ENCODE peak calls at places on chromosomes 13 and 19, in six cellular contexts. One of them, this sample, is unnamed.

GRCh38 chr13:39422845-39423565 is 180.0 kb downstream of the LHFPL6 start:
- DNase-seq in upper lobe of right lung: no peak
- DNase-seq in WERI-Rb-1: no peak
- DNase-seq in PC-3: no peak
- DNase-seq in left ventricle myocardium inferior: no peak
- DNase-seq in PC-9: no peak
- DNase-seq in this sample: no peak

GRCh38 chr19:884420-885211 is 8.4 kb downstream of the MED16 start:
- DNase-seq in upper lobe of right lung: peak
- DNase-seq in WERI-Rb-1: no peak
- DNase-seq in PC-3: no peak
- DNase-seq in left ventricle myocardium inferior: no peak
- DNase-seq in PC-9: no peak
- DNase-seq in this sample: no peak

GRCh38 chr13:108494991-108495661 is 134.3 kb upstream of the MYO16 start:
- DNase-seq in upper lobe of right lung: no peak
- DNase-seq in WERI-Rb-1: no peak
- DNase-seq in PC-3: no peak
- DNase-seq in left ventricle myocardium inferior: no peak
- DNase-seq in PC-9: no peak
- DNase-seq in this sample: no peak

GRCh38 chr13:35392768-35393167 is 83.7 kb downstream of the MAB21L1 start:
- DNase-seq in upper lobe of right lung: no peak
- DNase-seq in WERI-Rb-1: no peak
- DNase-seq in PC-3: no peak
- DNase-seq in left ventricle myocardium inferior: no peak
- DNase-seq in PC-9: no peak
- DNase-seq in this sample: no peak

GRCh38 chr13:28716511-28716910 is 2.3 kb downstream of the SLC46A3 start:
- DNase-seq in upper lobe of right lung: no peak
- DNase-seq in WERI-Rb-1: no peak
- DNase-seq in PC-3: peak
- DNase-seq in left ventricle myocardium inferior: peak
- DNase-seq in PC-9: peak
- DNase-seq in this sample: no peak

GRCh38 chr19:14979136-14979497 is 547 bp downstream of the SLC1A6 start:
- DNase-seq in upper lobe of right lung: no peak
- DNase-seq in WERI-Rb-1: no peak
- DNase-seq in PC-3: no peak
- DNase-seq in left ventricle myocardium inferior: no peak
- DNase-seq in PC-9: no peak
- DNase-seq in this sample: no peak

GRCh38 chr13:24500977-24501376 is 11.6 kb downstream of the PARP4 start:
- DNase-seq in upper lobe of right lung: no peak
- DNase-seq in WERI-Rb-1: no peak
- DNase-seq in PC-3: peak
- DNase-seq in left ventricle myocardium inferior: no peak
- DNase-seq in PC-9: no peak
- DNase-seq in this sample: no peak

GRCh38 chr13:33761744-33762143 is 56.2 kb upstream of the RFC3 start:
- DNase-seq in upper lobe of right lung: no peak
- DNase-seq in WERI-Rb-1: no peak
- DNase-seq in PC-3: peak
- DNase-seq in left ventricle myocardium inferior: no peak
- DNase-seq in PC-9: no peak
- DNase-seq in this sample: no peak

GRCh38 chr19:13817615-13818371 is 22.6 kb downstream of the ZSWIM4 start:
- DNase-seq in upper lobe of right lung: peak
- DNase-seq in WERI-Rb-1: no peak
- DNase-seq in PC-3: no peak
- DNase-seq in left ventricle myocardium inferior: no peak
- DNase-seq in PC-9: no peak
- DNase-seq in this sample: peak

GRCh38 chr13:77095288-77095687 is 68.3 kb upstream of the FBXL3 start:
- DNase-seq in upper lobe of right lung: no peak
- DNase-seq in WERI-Rb-1: no peak
- DNase-seq in PC-3: no peak
- DNase-seq in left ventricle myocardium inferior: no peak
- DNase-seq in PC-9: no peak
- DNase-seq in this sample: no peak

GRCh38 chr19:11699931-11700794 is 38.6 kb downstream of the ZNF823 start:
- DNase-seq in upper lobe of right lung: no peak
- DNase-seq in WERI-Rb-1: no peak
- DNase-seq in PC-3: peak
- DNase-seq in left ventricle myocardium inferior: no peak
- DNase-seq in PC-9: peak
- DNase-seq in this sample: no peak

GRCh38 chr13:24185591-24186232 is 25.2 kb downstream of the SPATA13 start:
- DNase-seq in upper lobe of right lung: no peak
- DNase-seq in WERI-Rb-1: no peak
- DNase-seq in PC-3: no peak
- DNase-seq in left ventricle myocardium inferior: no peak
- DNase-seq in PC-9: no peak
- DNase-seq in this sample: no peak

GRCh38 chr19:18514800-18515682 is 6.8 kb downstream of the ELL start:
- DNase-seq in upper lobe of right lung: peak
- DNase-seq in WERI-Rb-1: no peak
- DNase-seq in PC-3: peak
- DNase-seq in left ventricle myocardium inferior: peak
- DNase-seq in PC-9: peak
- DNase-seq in this sample: no peak

GRCh38 chr13:79320433-79320832 is 85.6 kb downstream of the RBM26 start:
- DNase-seq in upper lobe of right lung: no peak
- DNase-seq in WERI-Rb-1: no peak
- DNase-seq in PC-3: no peak
- DNase-seq in left ventricle myocardium inferior: no peak
- DNase-seq in PC-9: no peak
- DNase-seq in this sample: no peak

GRCh38 chr19:15673176-15673654 is 328 bp downstream of the CYP4F12 start:
- DNase-seq in upper lobe of right lung: no peak
- DNase-seq in WERI-Rb-1: no peak
- DNase-seq in PC-3: no peak
- DNase-seq in left ventricle myocardium inferior: peak
- DNase-seq in PC-9: no peak
- DNase-seq in this sample: no peak

GRCh38 chr19:1766800-1767352 is 13.6 kb downstream of the ONECUT3 start:
- DNase-seq in upper lobe of right lung: no peak
- DNase-seq in WERI-Rb-1: no peak
- DNase-seq in PC-3: no peak
- DNase-seq in left ventricle myocardium inferior: no peak
- DNase-seq in PC-9: no peak
- DNase-seq in this sample: no peak

GRCh38 chr13:113601166-113602070 is 16.9 kb downstream of the TFDP1 start:
- DNase-seq in upper lobe of right lung: no peak
- DNase-seq in WERI-Rb-1: no peak
- DNase-seq in PC-3: no peak
- DNase-seq in left ventricle myocardium inferior: no peak
- DNase-seq in PC-9: no peak
- DNase-seq in this sample: no peak

GRCh38 chr13:99766641-99767045 is 204.9 kb downstream of the ZIC5 start:
- DNase-seq in upper lobe of right lung: no peak
- DNase-seq in WERI-Rb-1: peak
- DNase-seq in PC-3: no peak
- DNase-seq in left ventricle myocardium inferior: no peak
- DNase-seq in PC-9: no peak
- DNase-seq in this sample: no peak

GRCh38 chr13:101267656-101268055 is 148.7 kb downstream of the NALCN start:
- DNase-seq in upper lobe of right lung: no peak
- DNase-seq in WERI-Rb-1: no peak
- DNase-seq in PC-3: peak
- DNase-seq in left ventricle myocardium inferior: no peak
- DNase-seq in PC-9: no peak
- DNase-seq in this sample: no peak

GRCh38 chr19:17748884-17749638 is 2.2 kb upstream of the FCHO1 start:
- DNase-seq in upper lobe of right lung: no peak
- DNase-seq in WERI-Rb-1: no peak
- DNase-seq in PC-3: no peak
- DNase-seq in left ventricle myocardium inferior: no peak
- DNase-seq in PC-9: no peak
- DNase-seq in this sample: no peak

GRCh38 chr19:40412866-40413265 is 312 bp downstream of the PRX start:
- DNase-seq in upper lobe of right lung: no peak
- DNase-seq in WERI-Rb-1: no peak
- DNase-seq in PC-3: no peak
- DNase-seq in left ventricle myocardium inferior: no peak
- DNase-seq in PC-9: no peak
- DNase-seq in this sample: no peak

GRCh38 chr19:48858984-48859710 is 9.3 kb downstream of the PLEKHA4 start:
- DNase-seq in upper lobe of right lung: peak
- DNase-seq in WERI-Rb-1: no peak
- DNase-seq in PC-3: no peak
- DNase-seq in left ventricle myocardium inferior: peak
- DNase-seq in PC-9: no peak
- DNase-seq in this sample: peak

GRCh38 chr19:28049875-28050274 is 1163.1 kb downstream of the UQCRFS1 start:
- DNase-seq in upper lobe of right lung: no peak
- DNase-seq in WERI-Rb-1: no peak
- DNase-seq in PC-3: no peak
- DNase-seq in left ventricle myocardium inferior: no peak
- DNase-seq in PC-9: no peak
- DNase-seq in this sample: no peak

GRCh38 chr19:34879563-34879962 is 47.1 kb upstream of the ZNF30 start:
- DNase-seq in upper lobe of right lung: no peak
- DNase-seq in WERI-Rb-1: no peak
- DNase-seq in PC-3: no peak
- DNase-seq in left ventricle myocardium inferior: no peak
- DNase-seq in PC-9: no peak
- DNase-seq in this sample: no peak

GRCh38 chr13:83325454-83325853 is 556.8 kb downstream of the SLITRK1 start:
- DNase-seq in upper lobe of right lung: no peak
- DNase-seq in WERI-Rb-1: no peak
- DNase-seq in PC-3: peak
- DNase-seq in left ventricle myocardium inferior: no peak
- DNase-seq in PC-9: no peak
- DNase-seq in this sample: no peak

GRCh38 chr19:13053761-13054604 is 48.7 kb downstream of the LYL1 start:
- DNase-seq in upper lobe of right lung: peak
- DNase-seq in WERI-Rb-1: no peak
- DNase-seq in PC-3: peak
- DNase-seq in left ventricle myocardium inferior: peak
- DNase-seq in PC-9: peak
- DNase-seq in this sample: no peak

GRCh38 chr19:57465680-57466381 is 8.9 kb upstream of the VN1R1 start:
- DNase-seq in upper lobe of right lung: no peak
- DNase-seq in WERI-Rb-1: peak
- DNase-seq in PC-3: peak
- DNase-seq in left ventricle myocardium inferior: no peak
- DNase-seq in PC-9: peak
- DNase-seq in this sample: peak
- TF ChIP-seq CTCF in upper lobe of right lung: peak
- TF ChIP-seq CTCF in WERI-Rb-1: peak
- TF ChIP-seq CTCF in PC-3: peak
- TF ChIP-seq CTCF in left ventricle myocardium inferior: peak
- TF ChIP-seq CTCF in PC-9: peak
- TF ChIP-seq CTCF in this sample: peak

DNA sequence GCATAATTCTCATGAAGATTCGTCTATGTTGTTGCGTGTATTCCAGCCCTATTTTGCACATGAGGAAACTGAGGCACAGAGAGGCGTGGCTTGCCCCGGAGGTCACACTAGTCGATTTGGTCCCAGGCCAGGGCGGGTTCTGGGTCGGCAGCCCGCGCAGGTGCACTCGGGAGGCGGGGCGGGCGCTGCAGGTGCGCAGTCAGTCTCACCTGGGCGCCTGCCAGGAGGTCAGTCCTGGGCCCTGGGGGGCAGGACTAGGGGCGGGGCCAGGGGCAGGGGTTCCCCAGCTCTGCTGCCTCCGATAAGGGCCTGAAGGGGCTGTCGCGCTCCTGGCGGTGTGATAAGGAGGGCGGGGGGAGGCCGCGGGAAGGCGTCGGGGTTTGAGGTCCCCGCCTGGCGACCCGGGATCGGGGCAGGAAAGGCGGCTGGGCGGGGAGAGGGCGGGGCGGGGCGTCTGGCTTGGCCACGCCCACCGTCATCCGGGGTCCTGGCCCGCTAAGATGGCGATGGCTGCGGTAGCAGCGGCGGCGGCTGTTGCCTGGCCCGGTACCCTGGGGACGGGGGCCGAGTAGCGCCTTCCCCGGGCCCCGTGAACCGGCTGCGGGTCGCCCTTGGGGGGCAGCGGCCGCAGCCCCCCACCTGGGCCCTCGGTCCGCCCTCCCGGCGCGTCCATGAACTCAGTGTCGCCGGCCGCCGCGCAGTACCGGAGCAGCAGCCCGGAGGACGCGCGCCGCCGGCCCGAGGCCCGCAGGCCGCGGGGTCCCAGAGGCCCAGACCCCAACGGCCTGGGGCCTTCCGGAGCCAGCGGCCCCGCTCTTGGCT is at the start of gene ATG4D:
- DNase-seq in upper lobe of right lung: peak
- DNase-seq in WERI-Rb-1: peak
- DNase-seq in PC-3: peak
- DNase-seq in left ventricle myocardium inferior: peak
- DNase-seq in PC-9: peak
- DNase-seq in this sample: peak
- H3K4me3 ChIP-seq in upper lobe of right lung: peak
- H3K4me3 ChIP-seq in WERI-Rb-1: peak
- H3K4me3 ChIP-seq in PC-3: peak
- H3K4me3 ChIP-seq in left ventricle myocardium inferior: peak
- H3K4me3 ChIP-seq in PC-9: peak
- H3K4me3 ChIP-seq in this sample: peak

GRCh38 chr19:4523306-4524110 is 5.2 kb upstream of the PLIN4 start:
- DNase-seq in upper lobe of right lung: peak
- DNase-seq in WERI-Rb-1: peak
- DNase-seq in PC-3: peak
- DNase-seq in left ventricle myocardium inferior: peak
- DNase-seq in PC-9: peak
- DNase-seq in this sample: no peak
- TF ChIP-seq CTCF in upper lobe of right lung: peak
- TF ChIP-seq CTCF in WERI-Rb-1: peak
- TF ChIP-seq CTCF in PC-3: peak
- TF ChIP-seq CTCF in left ventricle myocardium inferior: peak
- TF ChIP-seq CTCF in PC-9: peak
- TF ChIP-seq CTCF in this sample: peak

DNA sequence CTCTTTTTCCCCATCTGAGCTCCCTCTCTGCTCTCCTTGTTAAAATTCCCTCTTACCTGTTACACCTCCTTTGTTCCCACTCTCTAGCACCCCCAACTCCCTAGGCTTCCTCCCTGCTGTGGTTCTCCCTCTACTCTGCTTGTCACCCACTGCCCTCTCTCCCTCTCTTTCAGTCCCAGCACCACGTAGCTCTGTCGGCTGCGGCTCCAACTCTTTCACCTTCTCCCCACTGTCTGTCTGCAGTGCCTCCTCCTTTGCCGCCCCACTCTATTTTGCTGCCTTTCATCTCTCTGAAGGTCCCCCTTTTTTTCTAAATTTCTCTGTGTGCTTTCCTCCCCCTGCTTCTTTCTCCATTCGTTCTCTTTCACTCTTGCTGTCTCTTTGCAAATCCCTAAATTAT is 1.1 kb downstream of the ZNF836 start:
- DNase-seq in upper lobe of right lung: no peak
- DNase-seq in WERI-Rb-1: no peak
- DNase-seq in PC-3: no peak
- DNase-seq in left ventricle myocardium inferior: no peak
- DNase-seq in PC-9: no peak
- DNase-seq in this sample: no peak
- H3K4me3 ChIP-seq in upper lobe of right lung: peak
- H3K4me3 ChIP-seq in WERI-Rb-1: no peak
- H3K4me3 ChIP-seq in PC-3: peak
- H3K4me3 ChIP-seq in left ventricle myocardium inferior: peak
- H3K4me3 ChIP-seq in PC-9: peak
- H3K4me3 ChIP-seq in this sample: peak